ENCODE peak calls at places on chromosomes 1 and 21, in nine cellular contexts. T, P, U, W, E, J, L, Z and N are unnamed samples.

GRCh38 chr21:15291621-15292266 is 226.9 kb upstream of the NRIP1 start:
- DNase-seq in T (no peak), P (peak; percentile 43), U (no peak), W (no peak), E (no peak), J (no peak), L (no peak), Z (no peak), N (no peak)

GRCh38 chr1:104760017-104760416 is 1010.3 kb downstream of the AMY1C start:
- DNase-seq in T (no peak), P (no peak), U (no peak), W (no peak), E (no peak), J (no peak), L (no peak), Z (no peak), N (no peak)

GRCh38 chr21:23119491-23119890 is 2121.3 kb downstream of the NCAM2 start:
- DNase-seq in T (no peak), P (no peak), U (no peak), W (no peak), E (no peak), J (no peak), L (no peak), Z (no peak), N (no peak)

GRCh38 chr1:50103615-50104081 is 5.1 kb upstream of the ELAVL4 start:
- DNase-seq in T (no peak), P (no peak), U (no peak), W (no peak), E (no peak), J (no peak), L (no peak), Z (no peak), N (no peak)

GRCh38 chr1:164733070-164733469 is 174.1 kb downstream of the PBX1 start:
- DNase-seq in T (no peak), P (no peak), U (no peak), W (no peak), E (no peak), J (no peak), L (no peak), Z (no peak), N (no peak)

GRCh38 chr1:20682571-20683236 is 21.5 kb upstream of the DDOST start:
- DNase-seq in T (no peak), P (no peak), U (no peak), W (no peak), E (no peak), J (no peak), L (peak; percentile 91), Z (no peak), N (no peak)

GRCh38 chr1:240467895-240468294 is 144.1 kb downstream of the GREM2 start:
- DNase-seq in T (no peak), P (no peak), U (no peak), W (no peak), E (no peak), J (no peak), L (no peak), Z (no peak), N (no peak)

GRCh38 chr1:203035111-203036000 is 9.1 kb downstream of the PPFIA4 start:
- DNase-seq in T (no peak), P (no peak), U (no peak), W (no peak), E (no peak), J (no peak), L (no peak), Z (no peak), N (no peak)

GRCh38 chr1:111596499-111596898 is 23.1 kb upstream of the RAP1A start:
- DNase-seq in T (peak; percentile 36), P (no peak), U (peak; percentile 48), W (peak; percentile 87), E (no peak), J (no peak), L (no peak), Z (peak; percentile 78), N (no peak)

GRCh38 chr21:42289926-42290325 is 25.3 kb downstream of the TFF3 start:
- DNase-seq in T (no peak), P (peak; percentile 30), U (no peak), W (no peak), E (no peak), J (peak; percentile 48), L (peak; percentile 89), Z (no peak), N (no peak)

GRCh38 chr1:170929412-170929834 is 5.9 kb upstream of the MROH9 start:
- DNase-seq in T (no peak), P (no peak), U (no peak), W (no peak), E (no peak), J (no peak), L (no peak), Z (no peak), N (no peak)

GRCh38 chr1:244050835-244051444 is at the start of gene ZBTB18:
- DNase-seq in T (no peak), P (no peak), U (no peak), W (no peak), E (peak; percentile 54), J (peak; percentile 29), L (no peak), Z (no peak), N (no peak)

GRCh38 chr1:246343937-246344336 is 163.1 kb downstream of the SMYD3 start:
- DNase-seq in T (no peak), P (no peak), U (no peak), W (no peak), E (no peak), J (no peak), L (no peak), Z (no peak), N (no peak)

GRCh38 chr1:167221804-167222610 is 1.3 kb downstream of the POU2F1 start:
- DNase-seq in T (peak; percentile 79), P (peak; percentile 84), U (peak; percentile 54), W (peak; percentile 93), E (peak; percentile 80), J (peak; percentile 66), L (peak; percentile 72), Z (peak; percentile 75), N (peak; percentile 41)

GRCh38 chr21:41565550-41565949 is 57.6 kb upstream of the TMPRSS2 start:
- DNase-seq in T (no peak), P (no peak), U (no peak), W (no peak), E (no peak), J (no peak), L (no peak), Z (no peak), N (no peak)

GRCh38 chr1:59220356-59220755 is 76.5 kb upstream of the FGGY start:
- DNase-seq in T (no peak), P (no peak), U (no peak), W (no peak), E (no peak), J (no peak), L (peak; percentile 87), Z (no peak), N (no peak)

GRCh38 chr1:16088996-16089395 is 15.5 kb upstream of the FAM131C start:
- DNase-seq in T (no peak), P (no peak), U (no peak), W (no peak), E (peak; percentile 47), J (no peak), L (no peak), Z (no peak), N (peak; percentile 78)

DNA sequence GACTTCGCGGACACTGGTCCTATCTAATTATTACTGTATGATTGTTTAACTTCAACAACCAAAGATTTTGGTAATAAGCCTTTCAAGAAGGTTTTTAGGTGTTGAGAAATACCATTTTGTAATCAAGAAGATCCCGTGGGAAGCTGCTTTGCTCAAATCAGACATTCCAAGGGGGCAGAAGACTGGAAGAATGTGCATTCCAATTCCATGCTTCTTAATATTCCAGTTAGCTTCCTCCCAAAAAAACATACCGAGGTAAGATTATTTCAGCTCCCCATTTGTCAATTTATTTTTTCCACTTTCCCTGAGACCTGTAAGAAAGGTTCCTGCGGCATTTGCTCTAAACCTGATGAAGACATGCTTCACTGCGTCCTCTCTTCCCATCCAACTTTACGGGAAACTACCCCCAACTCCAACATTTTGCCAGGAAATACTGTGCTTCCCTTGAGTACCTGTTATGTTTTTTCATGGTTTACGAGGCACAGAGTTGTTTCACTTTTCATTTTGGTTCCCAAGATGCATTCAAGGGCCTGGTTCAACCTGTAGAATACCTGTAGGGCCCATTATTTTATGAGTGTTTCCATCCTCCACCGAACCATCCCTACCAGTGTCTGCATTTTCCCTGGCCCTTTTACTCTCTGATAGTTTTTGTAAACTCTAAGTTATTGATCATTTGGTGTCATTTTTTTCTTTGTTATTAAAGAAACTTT is 4.0 kb downstream of the CNN3 start:
- DNase-seq in T (no peak), P (no peak), U (no peak), W (no peak), E (no peak), J (no peak), L (no peak), Z (no peak), N (no peak)
- H3K27ac ChIP-seq in T (no peak overlapping the region), P (peak overlapping the region; percentile 5), U (no peak overlapping the region), W (peak overlapping the region; percentile 26), E (no peak overlapping the region), J (peak overlapping the region; percentile 11), L (no peak overlapping the region), Z (no peak overlapping the region), N (no peak overlapping the region)

GRCh38 chr1:152745289-152745704 is 12.5 kb upstream of the KPRP start:
- DNase-seq in T (no peak), P (no peak), U (no peak), W (no peak), E (no peak), J (no peak), L (no peak), Z (no peak), N (peak; percentile 45)
- TF ChIP-seq CTCF in T (no peak), P (no peak), U (no peak), W (no peak), E (no peak), J (no peak), L (no peak), Z (no peak), N (no peak)

DNA sequence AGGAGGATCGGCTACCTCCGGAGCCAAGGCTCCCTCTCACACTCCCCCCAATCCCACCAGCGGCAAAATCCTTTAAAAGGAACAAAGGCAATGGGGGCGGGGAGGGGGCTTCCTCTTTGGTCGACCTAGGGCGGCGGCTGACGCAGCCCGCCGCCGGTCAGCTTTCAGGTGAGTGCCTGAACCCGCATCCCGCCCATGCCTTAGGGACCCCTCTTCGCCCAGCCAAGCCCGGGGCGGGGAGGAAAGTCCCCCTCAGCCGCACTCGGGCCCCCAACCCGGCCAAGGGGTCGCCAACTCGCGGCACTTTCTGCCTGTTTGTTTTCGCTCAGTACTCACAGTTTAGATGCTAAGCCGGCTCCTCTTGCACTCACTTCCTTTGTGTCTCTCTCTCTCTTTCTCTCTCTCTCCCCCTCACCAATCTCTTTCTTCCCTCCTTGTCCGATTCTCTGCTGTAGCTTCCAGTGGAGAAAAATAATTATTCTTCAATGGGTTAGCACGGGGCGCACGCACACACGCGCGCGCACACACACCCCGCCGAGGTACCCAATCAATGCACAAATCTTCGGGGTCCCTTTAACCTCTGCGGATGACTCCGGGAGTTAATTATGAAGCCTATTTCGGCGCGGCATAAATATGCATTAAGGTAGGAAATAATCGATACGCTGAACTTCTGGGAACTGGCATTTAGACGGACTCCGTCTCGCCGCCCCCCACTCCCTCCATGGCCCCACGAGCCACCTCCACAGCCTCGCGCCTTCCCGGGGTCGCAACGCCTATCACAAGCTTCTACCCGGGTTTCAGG is at the start of gene BLACAT1:
- DNase-seq in T (no peak), P (no peak), U (no peak), W (no peak), E (no peak), J (no peak), L (no peak), Z (no peak), N (no peak)
- H3K27ac ChIP-seq in T (no peak within 1 kb of the TSS), P (no peak within 1 kb of the TSS), U (no peak within 1 kb of the TSS), W (no peak within 1 kb of the TSS), E (no peak within 1 kb of the TSS), J (no peak within 1 kb of the TSS), L (no peak within 1 kb of the TSS), Z (no peak within 1 kb of the TSS), N (no peak within 1 kb of the TSS)

GRCh38 chr1:168422203-168422848 is 121.5 kb downstream of the XCL2 start:
- DNase-seq in T (no peak), P (no peak), U (no peak), W (no peak), E (no peak), J (no peak), L (no peak), Z (no peak), N (no peak)
- TF ChIP-seq CTCF in T (no peak), P (no peak), U (no peak), W (no peak), E (no peak), J (no peak), L (no peak), Z (no peak), N (no peak)